ENCODE peak calls at places on chromosomes 5 and 9, in nine cellular contexts. G is upper lobe of right lung; U is hypothalamus; W is stimulated activated CD4-positive, alpha-beta T cell treated with anti-CD3 and anti-CD28 coated beads, Interleukin-12 subunit alpha, Interleukin-12 subunit beta, amount 100 ng/mL, for 4 hours; Q is germinal center; V is spleen; B is brain microvascular endothelial cell; P is H54; Y is B cell. X is an unnamed sample.

GRCh38 chr5:100777680-100778281 is 125.3 kb downstream of the ST8SIA4 start:
- DNase-seq in G (no peak), U (no peak), W (no peak), Q (peak), V (no peak), B (peak), P (peak), Y (peak), X (peak)

GRCh38 chr9:976805-977360 is 428 bp downstream of the DMRT3 start:
- DNase-seq in G (no peak), U (no peak), W (no peak), Q (no peak), V (no peak), B (no peak), P (no peak), Y (peak), X (no peak)

GRCh38 chr5:99438619-99439018 is 509.8 kb upstream of the CHD1 start:
- DNase-seq in G (no peak), U (no peak), W (no peak), Q (no peak), V (no peak), B (no peak), P (no peak), Y (no peak), X (no peak)

GRCh38 chr5:165321912-165322311 is 1816.5 kb downstream of the MAT2B start:
- DNase-seq in G (no peak), U (no peak), W (no peak), Q (no peak), V (no peak), B (no peak), P (no peak), Y (no peak), X (no peak)

GRCh38 chr5:31104775-31105174 is 88.7 kb upstream of the CDH6 start:
- DNase-seq in G (no peak), U (no peak), W (no peak), Q (no peak), V (no peak), B (no peak), P (no peak), Y (no peak), X (no peak)

GRCh38 chr9:16726023-16726422 is 144.4 kb downstream of the BNC2 start:
- DNase-seq in G (no peak), U (no peak), W (no peak), Q (no peak), V (no peak), B (peak), P (no peak), Y (no peak), X (no peak)

GRCh38 chr5:58060971-58061370 is 398.9 kb downstream of the PLK2 start:
- DNase-seq in G (no peak), U (no peak), W (no peak), Q (no peak), V (no peak), B (peak), P (no peak), Y (no peak), X (no peak)

GRCh38 chr5:41510176-41510831 is at the start of gene PLCXD3:
- DNase-seq in G (peak), U (no peak), W (no peak), Q (peak), V (peak), B (no peak), P (no peak), Y (no peak), X (no peak)

GRCh38 chr9:97425992-97426336 is 14.1 kb downstream of the TDRD7 start:
- DNase-seq in G (no peak), U (no peak), W (no peak), Q (no peak), V (no peak), B (no peak), P (no peak), Y (no peak), X (no peak)

GRCh38 chr9:92147030-92147853 is 32.0 kb upstream of the SPTLC1 start:
- DNase-seq in G (peak), U (no peak), W (no peak), Q (no peak), V (no peak), B (peak), P (peak), Y (no peak), X (no peak)

GRCh38 chr9:79003514-79003913 is 568.3 kb upstream of the TLE4 start:
- DNase-seq in G (no peak), U (no peak), W (no peak), Q (no peak), V (no peak), B (no peak), P (no peak), Y (no peak), X (no peak)

GRCh38 chr9:2662496-2662895 is 40.9 kb downstream of the VLDLR start:
- DNase-seq in G (no peak), U (no peak), W (no peak), Q (no peak), V (no peak), B (no peak), P (no peak), Y (no peak), X (peak)

GRCh38 chr5:72543365-72543764 is 36.2 kb upstream of the ZNF366 start:
- DNase-seq in G (no peak), U (no peak), W (no peak), Q (no peak), V (no peak), B (peak), P (no peak), Y (no peak), X (no peak)

GRCh38 chr9:92706218-92706940 is 36.4 kb upstream of the IPPK start:
- DNase-seq in G (no peak), U (no peak), W (no peak), Q (peak), V (no peak), B (no peak), P (no peak), Y (no peak), X (no peak)

GRCh38 chr9:99118782-99119466 is 14.0 kb downstream of the TGFBR1 start:
- DNase-seq in G (no peak), U (no peak), W (peak), Q (peak), V (peak), B (no peak), P (no peak), Y (peak), X (no peak)

GRCh38 chr5:73434461-73434860 is 14.1 kb downstream of the FOXD1 start:
- DNase-seq in G (no peak), U (no peak), W (no peak), Q (no peak), V (no peak), B (no peak), P (no peak), Y (no peak), X (no peak)